ENCODE peak calls at places on chromosomes 11 and 22, in nine cellular contexts. F is CD8-positive, alpha-beta T cell; N is GM23248; X is cardiac fibroblast; A is ovary; I is fibroblast of mammary gland; R is heart right ventricle; P is BE2C; C is H7. E is an unnamed sample.

GRCh38 chr22:20208713-20209310 is 58.0 kb upstream of the CCDC188 start:
- DNase-seq in X (no peak), A (no peak), F (no peak), P (no peak), I (no peak), C (no peak), R (no peak), N (no peak), E (no peak)

GRCh38 chr11:15967966-15968365 is 388.4 kb downstream of the SOX6 start:
- DNase-seq in N (peak), F (no peak), R (no peak), P (no peak), X (peak), C (no peak), I (peak), A (no peak), E (peak)

GRCh38 chr11:28269621-28270020 is 161.4 kb downstream of the METTL15 start:
- DNase-seq in R (no peak), N (no peak), F (no peak), C (no peak), X (no peak), P (no peak), I (no peak), A (no peak), E (no peak)

GRCh38 chr11:9962722-9963121 is 298.8 kb downstream of the SWAP70 start:
- DNase-seq in F (no peak), P (no peak), I (no peak), X (no peak), N (no peak), A (no peak), R (no peak), C (no peak), E (no peak)

GRCh38 chr22:20239063-20239950 is 28.8 kb downstream of the RTN4R start:
- DNase-seq in A (peak), R (peak), F (peak), N (peak), X (peak), P (peak), I (peak), C (peak), E (peak)

GRCh38 chr11:118304227-118304808 is at the start of gene CD3E:
- DNase-seq in X (no peak), R (no peak), C (no peak), N (no peak), F (peak), I (no peak), P (no peak), A (no peak), E (no peak)

GRCh38 chr11:123532131-123532530 is 102.1 kb downstream of the GRAMD1B start:
- DNase-seq in P (no peak), X (no peak), A (no peak), F (no peak), I (no peak), N (no peak), R (no peak), C (no peak), E (no peak)

GRCh38 chr22:28246392-28246791 is 327.3 kb upstream of the PITPNB start:
- DNase-seq in P (no peak), R (no peak), N (peak), A (no peak), C (no peak), F (no peak), X (peak), I (peak), E (peak)

GRCh38 chr11:46361283-46362145 is 14.3 kb downstream of the DGKZ start:
- DNase-seq in C (peak), A (no peak), X (peak), P (peak), I (peak), R (peak), F (peak), N (peak), E (peak)

GRCh38 chr11:119169272-119169719 is 771 bp downstream of the NLRX1 start:
- DNase-seq in F (no peak), X (peak), N (peak), P (no peak), C (peak), I (peak), A (no peak), R (peak), E (peak)

GRCh38 chr22:25546751-25547150 is 17.7 kb upstream of the GRK3 start:
- DNase-seq in A (no peak), F (no peak), C (no peak), P (no peak), N (no peak), X (no peak), R (no peak), I (peak), E (peak)

GRCh38 chr11:31809857-31810778 is 1.0 kb downstream of the PAX6 start:
- DNase-seq in F (no peak), R (no peak), I (peak), P (peak), X (peak), A (no peak), C (peak), N (peak), E (peak)

GRCh38 chr11:118216621-118217526 is 7.9 kb downstream of the JAML start:
- DNase-seq in P (no peak), N (no peak), I (no peak), C (no peak), F (peak), X (no peak), R (no peak), A (no peak), E (no peak)

GRCh38 chr11:82826526-82826925 is 73.7 kb downstream of the PRCP start:
- DNase-seq in N (no peak), I (no peak), X (peak), R (no peak), P (no peak), A (no peak), F (no peak), C (no peak), E (no peak)

GRCh38 chr11:109036011-109036410 is 371.1 kb downstream of the DDX10 start:
- DNase-seq in F (no peak), A (no peak), N (no peak), P (no peak), I (no peak), X (no peak), C (no peak), R (no peak), E (no peak)

GRCh38 chr22:23675502-23676415 is 15.1 kb upstream of the RGL4 start:
- DNase-seq in F (no peak), I (no peak), C (no peak), P (peak), A (no peak), N (no peak), X (no peak), R (no peak), E (no peak)

DNA sequence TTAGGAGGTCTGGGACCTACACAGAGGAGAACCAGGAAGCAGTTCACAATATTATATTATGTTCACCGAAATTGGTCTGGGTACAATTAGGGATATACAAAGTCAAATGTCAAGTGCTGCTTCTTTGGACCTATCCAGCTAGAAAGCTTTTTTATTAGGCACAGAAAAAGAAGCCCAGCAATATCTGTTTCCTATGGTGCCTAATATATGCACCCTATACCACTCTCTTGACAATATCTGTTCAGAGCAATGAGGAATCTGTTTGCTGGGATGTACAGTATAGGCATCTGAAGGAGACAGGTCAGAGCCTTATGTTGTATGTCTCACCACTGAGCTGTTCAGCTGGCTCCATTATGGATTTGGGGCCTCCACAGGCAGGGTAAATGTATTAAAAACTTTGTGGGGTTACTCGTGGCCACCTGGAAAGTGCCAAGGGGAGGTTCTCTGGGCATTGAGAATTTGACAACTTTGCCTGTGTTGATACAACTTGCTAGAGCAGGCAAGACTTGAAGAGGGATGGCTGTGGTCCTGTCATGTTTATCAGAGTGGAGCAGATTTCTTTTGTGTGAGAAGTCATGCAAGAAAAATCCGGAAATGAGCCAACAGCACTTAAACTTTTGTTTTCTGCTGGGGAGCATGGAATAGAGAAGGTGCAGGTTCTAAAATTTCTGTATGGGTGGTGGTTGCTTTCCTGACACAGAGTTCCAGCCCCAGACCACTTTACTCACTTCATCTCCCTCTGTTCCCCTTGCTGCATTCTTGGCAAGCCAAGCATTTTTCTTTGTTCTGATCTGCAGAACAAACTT is 10.1 kb downstream of the STIM1 start:
- DNase-seq in A (no peak), X (peak), C (no peak), N (peak), P (no peak), R (peak), I (peak), F (no peak), E (peak)
- H3K4me3 ChIP-seq in A (no peak), X (no peak), C (no peak), N (peak), P (no peak), R (no peak), I (no peak), F (peak), E (no peak)

DNA sequence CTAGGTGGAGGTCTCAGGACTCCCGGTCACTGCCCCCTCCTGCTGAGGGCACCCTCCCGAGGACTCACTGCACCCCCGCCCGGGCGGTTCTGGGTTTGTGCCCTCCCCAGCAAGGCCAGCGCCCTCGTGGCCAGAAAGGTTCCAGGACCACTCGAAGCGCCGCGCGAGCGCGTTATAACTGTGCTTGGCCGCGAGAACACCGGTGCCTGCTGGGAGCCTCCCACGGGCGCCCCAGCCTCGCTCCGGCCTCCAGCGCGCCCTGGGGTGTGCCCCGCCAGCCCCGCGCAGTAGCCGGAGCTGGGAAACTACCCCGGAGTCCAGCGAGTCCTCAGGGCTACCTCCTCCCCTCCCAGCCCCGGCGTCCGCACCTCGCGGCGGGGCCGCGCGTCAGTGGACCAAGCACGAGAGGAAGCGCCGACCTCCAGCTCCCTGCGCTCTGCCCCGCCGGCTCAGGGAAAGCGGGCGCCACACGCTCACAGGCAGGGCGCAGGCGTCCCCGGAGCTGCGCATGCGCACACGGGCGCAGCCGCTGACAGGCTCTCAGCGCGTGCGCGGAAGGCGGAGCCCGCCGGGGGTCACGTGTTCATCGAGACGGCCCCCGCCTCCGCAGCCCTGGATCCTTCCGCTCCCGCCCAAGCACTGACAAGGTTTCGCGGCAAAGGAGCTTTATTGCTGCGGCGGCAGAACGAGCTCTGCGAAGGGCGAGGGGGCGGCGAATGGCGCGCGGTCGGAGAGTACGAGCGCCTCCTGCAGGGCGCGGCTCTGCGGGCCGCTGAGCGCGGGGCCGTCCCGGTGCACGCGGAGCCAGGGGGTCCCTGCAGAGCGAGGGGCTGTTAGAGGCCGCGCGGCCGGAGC is at the start of gene SCO2:
- DNase-seq in I (peak), A (peak), P (peak), X (peak), F (peak), N (peak), C (peak), R (peak), E (peak)
- H3K4me3 ChIP-seq in I (peak), A (peak), P (peak), X (peak), F (peak), N (peak), C (peak), R (peak), E (peak)

DNA sequence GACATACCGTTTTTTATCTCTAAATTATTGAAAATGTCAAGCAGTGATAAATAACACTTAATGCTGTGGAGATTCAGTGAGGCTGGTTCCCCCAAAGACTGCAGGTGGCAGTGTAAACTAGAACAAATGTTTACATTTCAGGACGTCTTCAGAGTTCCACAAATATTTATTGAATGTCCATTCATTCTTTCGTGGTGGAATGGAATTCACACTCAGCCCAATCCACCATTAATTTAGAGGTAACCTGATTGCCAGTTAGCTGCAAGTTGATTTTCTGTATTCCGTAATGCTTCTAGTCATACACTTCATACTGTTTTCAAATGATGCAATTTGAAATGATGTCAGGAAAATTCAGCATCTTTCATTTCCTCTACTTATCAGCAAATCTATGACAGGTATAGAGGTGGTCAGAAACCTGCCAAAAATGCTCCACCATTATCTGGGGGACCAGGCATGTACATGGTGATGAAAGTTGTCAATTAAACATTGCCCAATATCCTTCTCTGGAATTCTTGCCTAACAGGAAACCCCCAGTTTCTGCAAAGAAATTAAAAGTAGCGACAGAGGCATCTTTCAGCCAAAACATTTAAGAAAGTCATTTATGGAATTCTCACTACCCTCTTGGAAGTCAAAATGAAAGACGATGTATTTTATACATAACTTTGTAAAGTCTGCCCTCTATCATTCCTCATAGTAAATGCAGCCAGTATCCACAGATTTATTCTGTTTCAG is 94.3 kb upstream of the BMAL1 start:
- DNase-seq in A (no peak), P (no peak), R (no peak), C (no peak), N (peak), I (peak), F (no peak), X (peak), E (peak)
- H3K4me3 ChIP-seq in A (no peak), P (peak), R (no peak), C (no peak), N (peak), I (peak), F (no peak), X (no peak), E (peak)

DNA sequence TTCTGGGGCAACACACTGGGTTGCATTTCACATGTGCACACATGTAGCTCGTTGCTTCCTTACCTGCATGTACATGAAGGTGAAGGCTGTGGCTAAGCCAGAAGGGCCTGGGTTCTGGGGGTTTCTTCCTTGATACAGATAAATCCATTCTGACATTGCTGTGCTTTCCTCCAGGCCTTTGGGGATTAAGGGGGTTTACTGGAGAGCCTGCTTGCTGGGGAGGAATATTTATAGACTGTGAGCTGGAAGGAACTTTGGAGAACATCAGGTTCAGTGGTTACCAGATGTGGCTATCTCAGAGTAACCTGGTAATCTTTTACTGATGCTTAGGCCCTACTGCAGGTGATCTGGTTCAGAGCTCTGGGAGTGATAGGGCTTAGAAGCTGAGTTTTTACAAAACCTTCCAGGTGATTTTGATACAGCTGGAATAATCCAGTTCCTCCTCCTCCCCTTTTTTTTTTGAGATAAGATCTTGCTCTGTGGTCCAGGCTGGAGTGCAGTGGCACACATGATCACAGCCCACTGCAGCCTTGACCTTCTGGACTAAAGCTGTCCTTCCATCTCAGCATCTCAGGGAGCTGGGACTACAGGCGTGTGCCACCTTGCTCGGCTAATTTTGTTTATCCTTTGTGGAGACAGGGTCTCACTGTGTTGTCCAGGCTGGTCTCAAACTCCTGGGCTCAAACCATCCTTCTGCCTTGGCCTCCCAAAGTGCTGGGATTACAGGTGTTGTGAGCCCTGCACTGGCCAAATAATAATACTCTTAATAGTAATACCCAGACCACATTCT is 19.9 kb downstream of the ACO2 start:
- DNase-seq in X (no peak), R (no peak), A (no peak), F (no peak), P (no peak), I (no peak), N (no peak), C (no peak), E (no peak)
- H3K4me3 ChIP-seq in X (no peak), R (no peak), A (no peak), F (no peak), P (no peak), I (no peak), N (no peak), C (no peak), E (no peak)

GRCh38 chr22:44392446-44392921 is 79.7 kb upstream of the SHISAL1 start:
- DNase-seq in X (no peak), F (no peak), C (peak), N (peak), I (no peak), R (no peak), A (no peak), P (peak), E (peak)
- H3K4me3 ChIP-seq in X (no peak), F (no peak), C (no peak), N (no peak), I (no peak), R (no peak), A (no peak), P (no peak), E (no peak)

GRCh38 chr11:35623708-35624168 is 5.5 kb downstream of the FJX1 start:
- DNase-seq in X (peak), C (no peak), A (no peak), I (peak), P (no peak), F (no peak), R (no peak), N (peak), E (peak)

GRCh38 chr11:35619030-35619753 is 932 bp downstream of the FJX1 start:
- DNase-seq in C (peak), N (peak), A (peak), X (peak), P (peak), R (no peak), F (no peak), I (peak), E (peak)

GRCh38 chr11:35621620-35622019 is 3.4 kb downstream of the FJX1 start:
- DNase-seq in N (no peak), P (no peak), R (no peak), A (no peak), X (peak), F (no peak), I (no peak), C (no peak), E (no peak)

GRCh38 chr11:35619754-35620640 is 1.7 kb downstream of the FJX1 start:
- DNase-seq in X (no peak), I (no peak), N (no peak), F (no peak), A (peak), R (peak), P (peak), C (peak), E (peak)

GRCh38 chr11:35622070-35622469 is 3.8 kb downstream of the FJX1 start:
- DNase-seq in P (no peak), I (peak), R (no peak), F (no peak), X (peak), C (no peak), A (no peak), N (peak), E (peak)
- H3K4me3 ChIP-seq in P (no peak), I (no peak), R (no peak), F (no peak), X (no peak), C (no peak), A (no peak), N (peak), E (no peak)

DNA sequence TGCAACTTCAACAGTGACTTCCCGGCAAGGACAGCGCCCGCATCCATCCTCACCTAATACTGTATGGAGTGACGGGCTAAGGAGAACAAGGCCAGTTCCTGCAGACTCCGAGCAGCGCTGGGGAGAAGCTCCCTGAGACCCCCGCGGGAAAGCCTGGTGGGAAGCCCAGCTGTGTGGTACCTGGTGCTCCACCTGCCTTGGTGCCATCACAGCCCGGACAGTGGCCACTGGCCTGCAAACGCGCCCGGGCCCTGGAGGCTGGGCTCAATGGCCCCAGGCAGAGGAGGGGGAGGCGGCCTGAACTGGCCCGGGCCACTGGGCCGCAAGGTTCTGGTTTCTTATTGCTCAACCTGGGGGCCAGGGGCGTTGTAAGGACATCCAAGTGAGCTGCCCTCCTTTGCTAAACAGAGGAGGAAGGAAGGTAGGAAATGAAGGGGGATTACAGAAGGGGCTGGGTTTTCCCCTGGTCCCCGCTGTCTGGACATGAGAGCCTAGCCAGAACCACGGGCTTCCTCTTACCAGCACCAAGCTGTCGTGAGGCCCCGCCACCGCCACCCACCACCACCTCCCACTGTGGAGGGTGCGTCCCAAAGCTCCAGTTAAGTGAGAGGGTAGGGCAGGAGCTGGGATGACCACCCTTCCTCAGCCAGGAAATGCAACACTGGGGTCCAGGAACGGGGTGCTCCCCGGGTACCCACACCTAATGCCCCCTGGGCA is 8.5 kb upstream of the CDC42BPG start:
- DNase-seq in X (no peak), C (no peak), N (no peak), A (no peak), I (no peak), F (no peak), P (no peak), R (no peak), E (no peak)
- H3K4me3 ChIP-seq in X (no peak), C (no peak), N (no peak), A (no peak), I (no peak), F (peak), P (no peak), R (no peak), E (no peak)

GRCh38 chr11:70311616-70312015 is 41.1 kb downstream of the PPFIA1 start:
- DNase-seq in I (no peak), N (no peak), P (no peak), X (no peak), C (no peak), R (no peak), A (no peak), F (no peak), E (no peak)
- H3K4me3 ChIP-seq in I (no peak), N (no peak), P (no peak), X (no peak), C (no peak), R (no peak), A (no peak), F (no peak), E (no peak)